ENCODE peak calls at places on chromosomes 12 and 14, in seven cellular contexts. L is stomach; I is heart left ventricle; Z is adrenal gland; D is right atrium auricular region; U is H1; N is CD8-positive, alpha-beta T cell. Y is an unnamed sample. For H3K36me3, the result is how much of the 10 kb centered on the place peaks cover.

GRCh38 chr14:58777541-58777979 is 139.8 kb downstream of the DACT1 start:
- DNase-seq in L (no peak), I (no peak), Z (no peak), D (no peak), U (no peak), N (no peak), Y (no peak)

GRCh38 chr12:53939141-53940108 is 794 bp downstream of the HOXC13 start:
- DNase-seq in L (no peak), I (no peak), Z (no peak), D (no peak), U (peak), N (no peak), Y (no peak)

GRCh38 chr14:53538316-53538851 is 385.3 kb upstream of the DDHD1 start:
- DNase-seq in L (no peak), I (no peak), Z (no peak), D (no peak), U (no peak), N (no peak), Y (no peak)

GRCh38 chr12:53499261-53500118 is at the start of gene MAP3K12:
- DNase-seq in L (peak), I (peak), Z (peak), D (no peak), U (peak), N (no peak), Y (peak)

GRCh38 chr14:73787760-73788508 is 63.7 kb upstream of the PTGR2 start:
- DNase-seq in L (no peak), I (no peak), Z (no peak), D (no peak), U (no peak), N (no peak), Y (no peak)

GRCh38 chr14:64249363-64249762 is 44.8 kb downstream of the ESR2 start:
- DNase-seq in L (no peak), I (no peak), Z (no peak), D (no peak), U (no peak), N (no peak), Y (no peak)

GRCh38 chr14:36843410-36843809 is 181.8 kb downstream of the PAX9 start:
- DNase-seq in L (no peak), I (no peak), Z (no peak), D (no peak), U (no peak), N (no peak), Y (no peak)

GRCh38 chr12:3751151-3752095 is 1.5 kb downstream of the CRACR2A start:
- DNase-seq in L (no peak), I (no peak), Z (no peak), D (no peak), U (peak), N (no peak), Y (no peak)

GRCh38 chr14:33404054-33404453 is 465.4 kb downstream of the NPAS3 start:
- DNase-seq in L (no peak), I (no peak), Z (no peak), D (no peak), U (no peak), N (no peak), Y (no peak)

GRCh38 chr12:118436986-118437385 is 60.6 kb downstream of the SUDS3 start:
- DNase-seq in L (no peak), I (no peak), Z (no peak), D (no peak), U (no peak), N (no peak), Y (no peak)

GRCh38 chr14:51446771-51447170 is 204.9 kb upstream of the FRMD6 start:
- DNase-seq in L (no peak), I (no peak), Z (no peak), D (no peak), U (no peak), N (no peak), Y (no peak)

GRCh38 chr12:106248849-106249371 is 1.1 kb upstream of the CKAP4 start:
- DNase-seq in L (no peak), I (no peak), Z (peak), D (peak), U (no peak), N (no peak), Y (no peak)

GRCh38 chr14:70906785-70907171 is 481 bp upstream of the PCNX1 start:
- DNase-seq in L (no peak), I (no peak), Z (no peak), D (no peak), U (no peak), N (no peak), Y (no peak)

GRCh38 chr12:5796171-5797091 is 148.6 kb downstream of the ANO2 start:
- DNase-seq in L (peak), I (peak), Z (no peak), D (no peak), U (peak), N (no peak), Y (no peak)

GRCh38 chr12:128968668-128969067 is 115.4 kb downstream of the GLT1D1 start:
- DNase-seq in L (no peak), I (no peak), Z (no peak), D (no peak), U (no peak), N (no peak), Y (no peak)

DNA sequence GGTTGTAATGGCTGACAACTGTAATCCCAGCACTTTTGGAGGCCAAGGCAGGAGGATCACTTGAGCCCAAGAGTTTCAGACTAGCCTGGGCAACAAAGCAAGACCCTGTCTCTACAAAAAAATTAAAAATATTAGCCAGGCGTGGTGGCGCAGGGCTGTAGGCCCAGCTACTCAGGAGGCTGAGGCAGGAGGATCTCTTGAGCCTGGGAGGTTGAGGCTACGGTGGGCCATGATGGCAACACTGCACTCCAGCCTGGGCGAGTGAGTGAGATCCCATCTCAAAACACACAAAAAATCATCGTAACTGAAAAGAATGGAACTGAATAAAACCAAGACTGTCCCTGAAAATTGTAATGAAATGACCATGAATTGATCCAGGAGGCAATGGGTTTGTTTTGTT is 6.1 kb downstream of the CAMKK2 start:
- DNase-seq in L (no peak), I (no peak), Z (no peak), D (no peak), U (no peak), N (no peak), Y (peak)
- H3K36me3 ChIP-seq in L (under half), I (under half), Z (under half), D (under half), U (under half), N (under half), Y (under half)

GRCh38 chr12:111183094-111183493 is 185.8 kb downstream of the PHETA1 start:
- DNase-seq in L (no peak), I (no peak), Z (no peak), D (no peak), U (no peak), N (no peak), Y (no peak)
- TF ChIP-seq CTCF in L (no peak), I (no peak), Z (no peak), D (no peak), U (no peak), N (no peak), Y (no peak)

GRCh38 chr12:81143057-81143456 is 65.2 kb downstream of the ACSS3 start:
- DNase-seq in L (peak), I (no peak), Z (no peak), D (no peak), U (no peak), N (no peak), Y (no peak)

GRCh38 chr12:81141220-81141619 is 63.3 kb downstream of the ACSS3 start:
- DNase-seq in L (no peak), I (no peak), Z (no peak), D (no peak), U (no peak), N (no peak), Y (no peak)

GRCh38 chr12:81147286-81147919 is 69.5 kb downstream of the ACSS3 start:
- DNase-seq in L (no peak), I (no peak), Z (no peak), D (no peak), U (no peak), N (no peak), Y (no peak)

DNA sequence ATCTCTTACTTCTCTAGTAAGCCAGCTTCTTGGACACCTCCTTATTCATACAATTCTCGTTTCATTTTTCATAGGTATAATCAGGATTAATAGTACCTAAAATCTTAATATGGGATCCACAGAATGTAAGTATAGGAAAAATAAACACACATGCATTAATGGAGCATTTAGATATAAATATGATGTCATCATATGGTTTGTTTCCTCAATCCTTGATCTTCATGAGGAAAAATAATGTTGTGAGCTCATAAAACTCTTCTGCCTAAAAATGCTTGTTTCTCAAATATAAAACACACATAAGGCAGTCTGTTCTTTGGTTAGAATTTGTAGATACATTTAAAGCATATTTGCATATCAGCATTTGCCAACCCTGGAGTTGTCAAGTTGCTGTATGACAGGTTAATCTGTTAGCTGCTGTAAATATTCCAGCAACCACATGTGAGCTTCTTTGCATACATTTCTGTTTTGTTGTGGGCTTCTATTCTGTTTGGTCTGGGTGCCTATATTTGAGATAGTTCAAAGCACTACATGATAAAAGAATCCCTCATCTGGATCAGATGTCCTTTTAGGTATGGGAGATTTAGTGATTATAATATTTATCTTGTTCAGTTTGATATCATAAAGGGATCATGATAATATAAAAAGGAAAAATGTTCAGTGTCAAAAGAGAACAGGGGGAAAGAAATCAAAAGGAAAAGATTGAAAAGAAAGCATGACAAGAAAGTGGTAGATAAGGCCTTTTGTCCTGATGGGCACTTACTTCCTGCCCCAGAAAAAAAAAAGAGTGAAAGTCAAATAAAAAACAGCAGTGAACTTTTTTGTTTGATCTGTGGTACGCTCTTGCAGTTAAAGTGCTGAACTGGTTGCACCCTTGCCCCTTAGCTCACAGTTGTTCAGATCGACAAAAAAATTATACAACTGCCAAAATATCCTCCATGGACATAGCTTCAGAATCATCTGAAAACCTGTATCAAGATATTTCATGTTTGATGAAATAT is 68.6 kb downstream of the ACSS3 start:
- DNase-seq in L (no peak), I (no peak), Z (no peak), D (no peak), U (no peak), N (no peak), Y (no peak)
- H3K27ac ChIP-seq in L (no peak), I (no peak), Z (no peak), D (no peak), U (no peak), N (no peak), Y (no peak)

GRCh38 chr14:24181251-24182077 is 7.2 kb downstream of the IPO4 start:
- DNase-seq in L (no peak), I (no peak), Z (no peak), D (no peak), U (no peak), N (no peak), Y (peak)
- H3K36me3 ChIP-seq in L (half or more), I (half or more), Z (under half), D (under half), U (under half), N (half or more), Y (under half)

GRCh38 chr14:34912182-34912581 is 37.0 kb upstream of the BAZ1A start:
- DNase-seq in L (no peak), I (no peak), Z (no peak), D (no peak), U (no peak), N (no peak), Y (no peak)
- TF ChIP-seq CTCF in L (no peak), I (no peak), Z (no peak), D (no peak), U (peak), N (no peak), Y (no peak)

GRCh38 chr12:108839011-108839889 is 18.1 kb downstream of the SSH1 start:
- DNase-seq in L (no peak), I (no peak), Z (peak), D (peak), U (no peak), N (no peak), Y (peak)

GRCh38 chr12:108840605-108841328 is 16.6 kb downstream of the SSH1 start:
- DNase-seq in L (no peak), I (no peak), Z (no peak), D (no peak), U (no peak), N (no peak), Y (no peak)

GRCh38 chr12:108843187-108843586 is 14.2 kb downstream of the SSH1 start:
- DNase-seq in L (no peak), I (no peak), Z (no peak), D (no peak), U (no peak), N (no peak), Y (no peak)

GRCh38 chr12:108839890-108840230 is 17.5 kb downstream of the SSH1 start:
- DNase-seq in L (no peak), I (no peak), Z (peak), D (no peak), U (no peak), N (no peak), Y (no peak)

GRCh38 chr12:108842364-108842763 is 15.0 kb downstream of the SSH1 start:
- DNase-seq in L (no peak), I (no peak), Z (no peak), D (no peak), U (no peak), N (no peak), Y (no peak)
- H3K27ac ChIP-seq in L (peak), I (peak), Z (no peak), D (peak), U (peak), N (no peak), Y (no peak)

DNA sequence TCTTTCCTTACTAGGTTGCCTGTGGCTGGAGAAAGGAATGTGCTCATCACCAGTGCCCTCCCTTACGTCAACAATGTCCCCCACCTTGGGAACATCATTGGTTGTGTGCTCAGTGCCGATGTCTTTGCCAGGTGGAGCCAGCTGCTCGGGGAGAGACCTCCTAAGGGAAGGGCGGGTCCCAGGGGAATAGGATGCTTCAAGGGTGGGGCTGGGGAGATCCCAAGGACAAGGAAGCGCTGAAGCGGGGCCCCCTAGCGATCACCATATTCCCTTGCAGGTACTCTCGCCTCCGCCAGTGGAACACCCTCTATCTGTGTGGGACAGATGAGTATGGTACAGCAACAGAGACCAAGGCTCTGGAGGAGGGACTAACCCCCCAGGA is 10.3 kb downstream of the MARS1 start:
- DNase-seq in L (no peak), I (no peak), Z (no peak), D (no peak), U (peak), N (no peak), Y (no peak)
- H3K36me3 ChIP-seq in L (half or more), I (half or more), Z (under half), D (half or more), U (under half), N (under half), Y (under half)

GRCh38 chr12:110048242-110049027 is at the start of gene C12orf76:
- DNase-seq in L (peak), I (peak), Z (peak), D (peak), U (peak), N (peak), Y (peak)
- TF ChIP-seq CTCF in L (no peak), I (no peak), Z (no peak), D (no peak), U (no peak), N (no peak), Y (no peak)

Y was measured in kidney.